ENCODE peak calls at places on chromosomes 3 and 15, in four cellular contexts. One of them, this sample, is unnamed.

GRCh38 chr3:126124148-126124868 is 40.4 kb upstream of the SLC41A3 start:
- DNase-seq in WERI-Rb-1: peak
- DNase-seq in body of pancreas: peak
- DNase-seq in foreskin fibroblast: no peak
- DNase-seq in this sample: no peak

GRCh38 chr15:98555173-98555515 is 93.2 kb upstream of the IGF1R start:
- DNase-seq in foreskin fibroblast: peak
- DNase-seq in WERI-Rb-1: no peak
- DNase-seq in body of pancreas: peak
- DNase-seq in this sample: no peak

GRCh38 chr3:39038165-39038564 is 13.6 kb downstream of the SCN11A start:
- DNase-seq in foreskin fibroblast: peak
- DNase-seq in WERI-Rb-1: no peak
- DNase-seq in body of pancreas: no peak
- DNase-seq in this sample: no peak

GRCh38 chr3:171948674-171949073 is 90.7 kb upstream of the FNDC3B start:
- DNase-seq in foreskin fibroblast: no peak
- DNase-seq in body of pancreas: no peak
- DNase-seq in WERI-Rb-1: no peak
- DNase-seq in this sample: no peak

GRCh38 chr15:62740141-62741004 is 302.2 kb upstream of the TPM1 start:
- DNase-seq in foreskin fibroblast: peak
- DNase-seq in WERI-Rb-1: no peak
- DNase-seq in body of pancreas: no peak
- DNase-seq in this sample: no peak

GRCh38 chr3:181729071-181729915 is 17.6 kb downstream of the SOX2 start:
- DNase-seq in body of pancreas: no peak
- DNase-seq in WERI-Rb-1: no peak
- DNase-seq in foreskin fibroblast: no peak
- DNase-seq in this sample: no peak

GRCh38 chr15:57892181-57892580 is 173.3 kb downstream of the ALDH1A2 start:
- DNase-seq in foreskin fibroblast: peak
- DNase-seq in body of pancreas: no peak
- DNase-seq in WERI-Rb-1: no peak
- DNase-seq in this sample: no peak

GRCh38 chr3:52531636-52532516 is 1.8 kb downstream of the NT5DC2 start:
- DNase-seq in body of pancreas: no peak
- DNase-seq in WERI-Rb-1: no peak
- DNase-seq in foreskin fibroblast: no peak
- DNase-seq in this sample: peak

GRCh38 chr3:171056528-171056927 is 30.0 kb upstream of the SLC2A2 start:
- DNase-seq in foreskin fibroblast: peak
- DNase-seq in WERI-Rb-1: no peak
- DNase-seq in body of pancreas: no peak
- DNase-seq in this sample: no peak

GRCh38 chr3:78506581-78507195 is 1261.1 kb downstream of the ROBO1 start:
- DNase-seq in foreskin fibroblast: no peak
- DNase-seq in body of pancreas: no peak
- DNase-seq in WERI-Rb-1: no peak
- DNase-seq in this sample: no peak

GRCh38 chr3:151395806-151396205 is 11.3 kb upstream of the P2RY12 start:
- DNase-seq in foreskin fibroblast: peak
- DNase-seq in body of pancreas: no peak
- DNase-seq in WERI-Rb-1: no peak
- DNase-seq in this sample: no peak

GRCh38 chr15:66253296-66253642 is 281 bp downstream of the MEGF11 start:
- DNase-seq in body of pancreas: no peak
- DNase-seq in foreskin fibroblast: no peak
- DNase-seq in WERI-Rb-1: no peak
- DNase-seq in this sample: no peak

GRCh38 chr3:172840463-172840862 is 89.9 kb downstream of the ECT2 start:
- DNase-seq in body of pancreas: no peak
- DNase-seq in WERI-Rb-1: no peak
- DNase-seq in foreskin fibroblast: no peak
- DNase-seq in this sample: no peak

GRCh38 chr15:83198476-83198875 is 9.1 kb downstream of the HDGFL3 start:
- DNase-seq in body of pancreas: no peak
- DNase-seq in foreskin fibroblast: no peak
- DNase-seq in WERI-Rb-1: no peak
- DNase-seq in this sample: no peak

GRCh38 chr3:157961665-157962064 is 144.6 kb downstream of the SHOX2 start:
- DNase-seq in body of pancreas: no peak
- DNase-seq in WERI-Rb-1: no peak
- DNase-seq in foreskin fibroblast: no peak
- DNase-seq in this sample: no peak

GRCh38 chr15:51982013-51982769 is 10.6 kb upstream of the LEO1 start:
- DNase-seq in WERI-Rb-1: no peak
- DNase-seq in foreskin fibroblast: peak
- DNase-seq in body of pancreas: peak
- DNase-seq in this sample: no peak

GRCh38 chr3:11521167-11521566 is 122.5 kb downstream of the VGLL4 start:
- DNase-seq in body of pancreas: no peak
- DNase-seq in WERI-Rb-1: no peak
- DNase-seq in foreskin fibroblast: no peak
- DNase-seq in this sample: no peak

GRCh38 chr15:76962337-76963013 is 30.9 kb downstream of the RCN2 start:
- DNase-seq in WERI-Rb-1: no peak
- DNase-seq in foreskin fibroblast: no peak
- DNase-seq in body of pancreas: no peak
- DNase-seq in this sample: no peak

GRCh38 chr3:53803816-53804545 is 42.2 kb downstream of the CHDH start:
- DNase-seq in WERI-Rb-1: no peak
- DNase-seq in body of pancreas: no peak
- DNase-seq in foreskin fibroblast: peak
- DNase-seq in this sample: peak

GRCh38 chr3:110750201-110750600 is 321.4 kb upstream of the NECTIN3 start:
- DNase-seq in body of pancreas: no peak
- DNase-seq in WERI-Rb-1: no peak
- DNase-seq in foreskin fibroblast: no peak
- DNase-seq in this sample: no peak

GRCh38 chr3:135310317-135310716 is 515.3 kb downstream of the EPHB1 start:
- DNase-seq in foreskin fibroblast: no peak
- DNase-seq in WERI-Rb-1: no peak
- DNase-seq in body of pancreas: no peak
- DNase-seq in this sample: no peak

DNA sequence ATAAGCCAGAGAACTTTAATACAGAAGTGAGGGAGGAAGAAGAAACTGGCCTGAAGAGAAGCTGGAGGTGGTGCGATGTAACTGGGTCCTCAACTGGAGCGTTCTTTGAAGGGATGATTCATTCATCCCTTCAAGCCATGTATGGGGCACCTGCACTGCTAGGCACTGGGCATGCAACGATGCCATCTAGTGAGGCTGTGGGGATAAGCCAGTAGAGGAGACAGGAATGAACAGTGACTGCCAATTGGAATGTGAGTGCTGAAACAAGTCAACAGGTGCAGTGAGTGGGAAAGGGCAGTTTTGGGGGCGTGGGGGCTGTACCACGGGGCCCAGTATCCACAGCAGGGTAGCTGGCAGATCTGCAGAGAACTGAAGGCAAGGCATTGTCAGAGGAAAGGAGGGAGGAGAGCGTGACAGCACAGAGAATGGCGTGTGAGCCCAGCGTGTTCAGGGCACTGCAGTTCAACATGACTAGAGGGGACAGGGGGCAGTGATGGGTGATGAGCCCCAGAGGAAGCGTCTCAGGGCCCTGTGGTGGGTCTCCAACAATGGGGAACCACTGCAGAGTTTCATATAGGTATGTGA is 3.8 kb upstream of the KIF23 start:
- DNase-seq in body of pancreas: peak
- DNase-seq in WERI-Rb-1: peak
- DNase-seq in foreskin fibroblast: peak
- DNase-seq in this sample: no peak
- TF ChIP-seq CTCF in body of pancreas: no peak
- TF ChIP-seq CTCF in WERI-Rb-1: peak
- TF ChIP-seq CTCF in foreskin fibroblast: peak
- TF ChIP-seq CTCF in this sample: no peak

GRCh38 chr3:44554626-44555592 is at the start of gene ZKSCAN7:
- DNase-seq in WERI-Rb-1: peak
- DNase-seq in foreskin fibroblast: peak
- DNase-seq in body of pancreas: peak
- DNase-seq in this sample: peak
- TF ChIP-seq CTCF in WERI-Rb-1: no peak
- TF ChIP-seq CTCF in foreskin fibroblast: no peak
- TF ChIP-seq CTCF in body of pancreas: peak
- TF ChIP-seq CTCF in this sample: no peak

GRCh38 chr15:91235376-91235775 is 135.3 kb downstream of the SV2B start:
- DNase-seq in WERI-Rb-1: no peak
- DNase-seq in body of pancreas: no peak
- DNase-seq in foreskin fibroblast: no peak
- DNase-seq in this sample: no peak
- TF ChIP-seq CTCF in WERI-Rb-1: no peak
- TF ChIP-seq CTCF in body of pancreas: no peak
- TF ChIP-seq CTCF in foreskin fibroblast: no peak
- TF ChIP-seq CTCF in this sample: peak

DNA sequence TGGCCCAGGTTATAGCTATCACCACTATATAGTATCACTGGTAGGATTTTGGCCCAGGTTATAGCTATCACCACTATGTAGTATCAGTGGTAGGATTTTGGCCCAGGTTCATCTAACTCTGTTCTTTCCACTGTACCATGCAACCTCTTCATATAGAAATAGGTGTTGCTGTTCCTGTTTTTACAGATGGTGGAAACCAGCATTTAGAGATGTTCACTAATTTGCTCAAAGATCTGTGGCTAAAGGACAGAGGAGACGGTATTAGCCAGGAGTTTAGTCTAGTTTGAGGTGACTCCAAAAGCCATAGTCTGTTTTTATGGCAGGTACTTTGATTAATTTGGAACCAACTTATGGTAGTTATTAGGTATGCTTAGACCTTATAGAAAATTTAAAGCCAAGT is 3.1 kb downstream of the LRCH3 start:
- DNase-seq in body of pancreas: no peak
- DNase-seq in WERI-Rb-1: no peak
- DNase-seq in foreskin fibroblast: no peak
- DNase-seq in this sample: no peak
- TF ChIP-seq CTCF in body of pancreas: no peak
- TF ChIP-seq CTCF in WERI-Rb-1: no peak
- TF ChIP-seq CTCF in foreskin fibroblast: no peak
- TF ChIP-seq CTCF in this sample: no peak

GRCh38 chr3:107117922-107118576 is 259.2 kb upstream of the CCDC54 start:
- DNase-seq in foreskin fibroblast: peak
- DNase-seq in body of pancreas: peak
- DNase-seq in WERI-Rb-1: peak
- DNase-seq in this sample: peak
- TF ChIP-seq CTCF in foreskin fibroblast: peak
- TF ChIP-seq CTCF in body of pancreas: no peak
- TF ChIP-seq CTCF in WERI-Rb-1: peak
- TF ChIP-seq CTCF in this sample: peak

GRCh38 chr15:60815321-60815720 is 336.4 kb upstream of the ICE2 start:
- DNase-seq in foreskin fibroblast: no peak
- DNase-seq in body of pancreas: no peak
- DNase-seq in WERI-Rb-1: no peak
- DNase-seq in this sample: no peak
- TF ChIP-seq CTCF in foreskin fibroblast: no peak
- TF ChIP-seq CTCF in body of pancreas: no peak
- TF ChIP-seq CTCF in WERI-Rb-1: no peak
- TF ChIP-seq CTCF in this sample: no peak

GRCh38 chr3:908839-909238 is 184.0 kb upstream of the CNTN6 start:
- DNase-seq in WERI-Rb-1: peak
- DNase-seq in foreskin fibroblast: no peak
- DNase-seq in body of pancreas: no peak
- DNase-seq in this sample: peak
- TF ChIP-seq CTCF in WERI-Rb-1: peak
- TF ChIP-seq CTCF in foreskin fibroblast: no peak
- TF ChIP-seq CTCF in body of pancreas: no peak
- TF ChIP-seq CTCF in this sample: peak

GRCh38 chr3:57085211-57085610 is 24.7 kb downstream of the SPATA12 start:
- DNase-seq in WERI-Rb-1: no peak
- DNase-seq in foreskin fibroblast: no peak
- DNase-seq in body of pancreas: no peak
- DNase-seq in this sample: no peak
- TF ChIP-seq CTCF in WERI-Rb-1: no peak
- TF ChIP-seq CTCF in foreskin fibroblast: no peak
- TF ChIP-seq CTCF in body of pancreas: no peak
- TF ChIP-seq CTCF in this sample: no peak

GRCh38 chr3:164390046-164390445 is 688.2 kb downstream of the SI start:
- DNase-seq in WERI-Rb-1: no peak
- DNase-seq in foreskin fibroblast: no peak
- DNase-seq in body of pancreas: no peak
- DNase-seq in this sample: no peak
- TF ChIP-seq CTCF in WERI-Rb-1: no peak
- TF ChIP-seq CTCF in foreskin fibroblast: no peak
- TF ChIP-seq CTCF in body of pancreas: no peak
- TF ChIP-seq CTCF in this sample: peak

DNA sequence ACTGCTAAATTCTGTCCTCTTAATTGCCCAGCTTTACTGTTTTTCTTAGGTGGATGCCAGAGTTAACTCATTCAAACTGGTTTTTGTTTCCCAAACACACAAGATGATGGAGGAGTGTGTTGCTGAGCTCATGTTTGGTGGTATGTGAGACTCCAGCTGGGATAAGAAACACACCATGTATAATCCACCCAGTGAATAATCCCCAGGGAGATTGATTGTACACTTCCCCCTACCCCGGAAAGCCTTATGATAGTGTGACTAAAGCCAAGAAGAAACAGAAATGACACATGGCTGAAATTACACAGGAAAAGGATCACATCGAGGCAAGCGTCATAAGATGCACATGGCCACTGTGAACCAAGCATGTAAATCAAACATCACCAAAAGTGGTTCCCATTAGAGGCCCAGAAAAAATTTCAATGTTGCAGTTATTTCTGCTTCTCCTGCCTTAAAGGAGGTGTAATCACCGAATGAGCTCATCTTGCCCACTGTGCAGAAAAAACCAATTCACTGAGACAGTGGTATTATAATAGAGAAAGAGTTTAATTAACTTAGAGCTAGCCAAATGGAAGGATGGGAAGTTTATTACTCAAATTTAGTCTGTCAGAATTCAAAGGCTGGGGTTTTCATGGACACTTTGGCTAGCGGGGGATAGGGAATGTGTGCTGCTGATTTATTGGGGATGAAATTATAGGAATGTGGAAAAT is 56.7 kb upstream of the MAGI1 start:
- DNase-seq in body of pancreas: no peak
- DNase-seq in WERI-Rb-1: no peak
- DNase-seq in foreskin fibroblast: no peak
- DNase-seq in this sample: no peak
- TF ChIP-seq CTCF in body of pancreas: no peak
- TF ChIP-seq CTCF in WERI-Rb-1: no peak
- TF ChIP-seq CTCF in foreskin fibroblast: no peak
- TF ChIP-seq CTCF in this sample: no peak